ENCODE peak calls at places on chromosomes 12 and 14, in nine cellular contexts. One of them, this sample, is unnamed.

GRCh38 chr12:99695050-99695449 is 47.5 kb downstream of the GARIN6 start:
- DNase-seq in sigmoid colon: no peak
- DNase-seq in colonic mucosa: no peak
- DNase-seq in H1: no peak
- DNase-seq in thoracic aorta: no peak
- DNase-seq in ascending aorta: no peak
- DNase-seq in HL-60: no peak
- DNase-seq in dorsolateral prefrontal cortex: no peak
- DNase-seq in neural progenitor cell: no peak
- DNase-seq in this sample: no peak

GRCh38 chr12:69529021-69529420 is 56.2 kb upstream of the CCT2 start:
- DNase-seq in sigmoid colon: no peak
- DNase-seq in colonic mucosa: no peak
- DNase-seq in H1: no peak
- DNase-seq in thoracic aorta: no peak
- DNase-seq in ascending aorta: no peak
- DNase-seq in HL-60: no peak
- DNase-seq in dorsolateral prefrontal cortex: no peak
- DNase-seq in neural progenitor cell: no peak
- DNase-seq in this sample: no peak

GRCh38 chr14:69398818-69399210 is 322 bp downstream of the SLC39A9 start:
- DNase-seq in sigmoid colon: no peak
- DNase-seq in colonic mucosa: no peak
- DNase-seq in H1: no peak
- DNase-seq in thoracic aorta: no peak
- DNase-seq in ascending aorta: no peak
- DNase-seq in HL-60: no peak
- DNase-seq in dorsolateral prefrontal cortex: no peak
- DNase-seq in neural progenitor cell: no peak
- DNase-seq in this sample: no peak

GRCh38 chr12:43103866-43104265 is 448.1 kb downstream of the ADAMTS20 start:
- DNase-seq in sigmoid colon: no peak
- DNase-seq in colonic mucosa: no peak
- DNase-seq in H1: no peak
- DNase-seq in thoracic aorta: no peak
- DNase-seq in ascending aorta: no peak
- DNase-seq in HL-60: no peak
- DNase-seq in dorsolateral prefrontal cortex: no peak
- DNase-seq in neural progenitor cell: no peak
- DNase-seq in this sample: no peak

GRCh38 chr14:36556811-36557433 is 25.5 kb downstream of the NKX2-8 start:
- DNase-seq in sigmoid colon: no peak
- DNase-seq in colonic mucosa: no peak
- DNase-seq in H1: no peak
- DNase-seq in thoracic aorta: no peak
- DNase-seq in ascending aorta: no peak
- DNase-seq in HL-60: no peak
- DNase-seq in dorsolateral prefrontal cortex: no peak
- DNase-seq in neural progenitor cell: peak; percentile 39
- DNase-seq in this sample: no peak

GRCh38 chr14:104874110-104874531 is 9.1 kb downstream of the CEP170B start:
- DNase-seq in sigmoid colon: no peak
- DNase-seq in colonic mucosa: no peak
- DNase-seq in H1: no peak
- DNase-seq in thoracic aorta: no peak
- DNase-seq in ascending aorta: no peak
- DNase-seq in HL-60: no peak
- DNase-seq in dorsolateral prefrontal cortex: no peak
- DNase-seq in neural progenitor cell: no peak
- DNase-seq in this sample: peak; percentile 56

GRCh38 chr14:64610049-64610746 is 60.4 kb downstream of the PPP1R36 start:
- DNase-seq in sigmoid colon: no peak
- DNase-seq in colonic mucosa: no peak
- DNase-seq in H1: no peak
- DNase-seq in thoracic aorta: no peak
- DNase-seq in ascending aorta: no peak
- DNase-seq in HL-60: no peak
- DNase-seq in dorsolateral prefrontal cortex: no peak
- DNase-seq in neural progenitor cell: no peak
- DNase-seq in this sample: no peak

GRCh38 chr12:116135209-116135930 is 142.1 kb downstream of the MED13L start:
- DNase-seq in sigmoid colon: no peak
- DNase-seq in colonic mucosa: no peak
- DNase-seq in H1: no peak
- DNase-seq in thoracic aorta: no peak
- DNase-seq in ascending aorta: no peak
- DNase-seq in HL-60: no peak
- DNase-seq in dorsolateral prefrontal cortex: no peak
- DNase-seq in neural progenitor cell: no peak
- DNase-seq in this sample: no peak

GRCh38 chr14:71551291-71551955 is 380.8 kb upstream of the RGS6 start:
- DNase-seq in sigmoid colon: no peak
- DNase-seq in colonic mucosa: no peak
- DNase-seq in H1: no peak
- DNase-seq in thoracic aorta: no peak
- DNase-seq in ascending aorta: no peak
- DNase-seq in HL-60: no peak
- DNase-seq in dorsolateral prefrontal cortex: no peak
- DNase-seq in neural progenitor cell: no peak
- DNase-seq in this sample: no peak

GRCh38 chr12:89470741-89471504 is 53.7 kb downstream of the GALNT4 start:
- DNase-seq in sigmoid colon: no peak
- DNase-seq in colonic mucosa: no peak
- DNase-seq in H1: no peak
- DNase-seq in thoracic aorta: no peak
- DNase-seq in ascending aorta: no peak
- DNase-seq in HL-60: peak; percentile 38
- DNase-seq in dorsolateral prefrontal cortex: no peak
- DNase-seq in neural progenitor cell: peak; percentile 61
- DNase-seq in this sample: no peak

GRCh38 chr12:125533434-125534029 is 468.3 kb downstream of the AACS start:
- DNase-seq in sigmoid colon: no peak
- DNase-seq in colonic mucosa: peak; percentile 25
- DNase-seq in H1: peak; percentile 50
- DNase-seq in thoracic aorta: no peak
- DNase-seq in ascending aorta: no peak
- DNase-seq in HL-60: no peak
- DNase-seq in dorsolateral prefrontal cortex: peak; percentile 70
- DNase-seq in neural progenitor cell: peak; percentile 92
- DNase-seq in this sample: no peak

GRCh38 chr12:98253641-98254040 is 261.7 kb upstream of the TMPO start:
- DNase-seq in sigmoid colon: no peak
- DNase-seq in colonic mucosa: no peak
- DNase-seq in H1: no peak
- DNase-seq in thoracic aorta: no peak
- DNase-seq in ascending aorta: no peak
- DNase-seq in HL-60: no peak
- DNase-seq in dorsolateral prefrontal cortex: no peak
- DNase-seq in neural progenitor cell: no peak
- DNase-seq in this sample: no peak

GRCh38 chr12:58871557-58871956 is 48.7 kb downstream of the LRIG3 start:
- DNase-seq in sigmoid colon: no peak
- DNase-seq in colonic mucosa: no peak
- DNase-seq in H1: no peak
- DNase-seq in thoracic aorta: no peak
- DNase-seq in ascending aorta: no peak
- DNase-seq in HL-60: no peak
- DNase-seq in dorsolateral prefrontal cortex: no peak
- DNase-seq in neural progenitor cell: no peak
- DNase-seq in this sample: no peak

GRCh38 chr14:73461478-73462077 is 3.2 kb upstream of the NUMB start:
- DNase-seq in sigmoid colon: no peak
- DNase-seq in colonic mucosa: no peak
- DNase-seq in H1: no peak
- DNase-seq in thoracic aorta: no peak
- DNase-seq in ascending aorta: no peak
- DNase-seq in HL-60: no peak
- DNase-seq in dorsolateral prefrontal cortex: no peak
- DNase-seq in neural progenitor cell: no peak
- DNase-seq in this sample: no peak

GRCh38 chr12:64459388-64460024 is 7.6 kb downstream of the TBK1 start:
- DNase-seq in sigmoid colon: no peak
- DNase-seq in colonic mucosa: no peak
- DNase-seq in H1: no peak
- DNase-seq in thoracic aorta: no peak
- DNase-seq in ascending aorta: no peak
- DNase-seq in HL-60: no peak
- DNase-seq in dorsolateral prefrontal cortex: no peak
- DNase-seq in neural progenitor cell: no peak
- DNase-seq in this sample: no peak

GRCh38 chr12:84054811-84055210 is 857.8 kb downstream of the SLC6A15 start:
- DNase-seq in sigmoid colon: no peak
- DNase-seq in colonic mucosa: no peak
- DNase-seq in H1: no peak
- DNase-seq in thoracic aorta: no peak
- DNase-seq in ascending aorta: no peak
- DNase-seq in HL-60: no peak
- DNase-seq in dorsolateral prefrontal cortex: no peak
- DNase-seq in neural progenitor cell: no peak
- DNase-seq in this sample: no peak

GRCh38 chr14:71377099-71377498 is 469.8 kb downstream of the PCNX1 start:
- DNase-seq in sigmoid colon: no peak
- DNase-seq in colonic mucosa: no peak
- DNase-seq in H1: no peak
- DNase-seq in thoracic aorta: no peak
- DNase-seq in ascending aorta: no peak
- DNase-seq in HL-60: no peak
- DNase-seq in dorsolateral prefrontal cortex: no peak
- DNase-seq in neural progenitor cell: no peak
- DNase-seq in this sample: peak; percentile 72

GRCh38 chr14:86296173-86296572 is 766.2 kb downstream of the FLRT2 start:
- DNase-seq in sigmoid colon: no peak
- DNase-seq in colonic mucosa: no peak
- DNase-seq in H1: no peak
- DNase-seq in thoracic aorta: no peak
- DNase-seq in ascending aorta: no peak
- DNase-seq in HL-60: no peak
- DNase-seq in dorsolateral prefrontal cortex: no peak
- DNase-seq in neural progenitor cell: no peak
- DNase-seq in this sample: no peak

GRCh38 chr12:87575906-87576305 is 453.3 kb downstream of the C12orf50 start:
- DNase-seq in sigmoid colon: no peak
- DNase-seq in colonic mucosa: no peak
- DNase-seq in H1: no peak
- DNase-seq in thoracic aorta: no peak
- DNase-seq in ascending aorta: no peak
- DNase-seq in HL-60: no peak
- DNase-seq in dorsolateral prefrontal cortex: no peak
- DNase-seq in neural progenitor cell: peak; percentile 16
- DNase-seq in this sample: no peak

GRCh38 chr14:92653162-92653651 is 95.2 kb downstream of the LGMN start:
- DNase-seq in sigmoid colon: no peak
- DNase-seq in colonic mucosa: no peak
- DNase-seq in H1: no peak
- DNase-seq in thoracic aorta: no peak
- DNase-seq in ascending aorta: no peak
- DNase-seq in HL-60: no peak
- DNase-seq in dorsolateral prefrontal cortex: no peak
- DNase-seq in neural progenitor cell: no peak
- DNase-seq in this sample: no peak
- H3K4me3 ChIP-seq in sigmoid colon: peak overlapping the region; percentile 42
- H3K4me3 ChIP-seq in colonic mucosa: peak overlapping the region; percentile 24
- H3K4me3 ChIP-seq in H1: no peak overlapping the region
- H3K4me3 ChIP-seq in thoracic aorta: peak overlapping the region; percentile 40
- H3K4me3 ChIP-seq in ascending aorta: peak overlapping the region; percentile 49
- H3K4me3 ChIP-seq in HL-60: peak overlapping the region; percentile 86
- H3K4me3 ChIP-seq in dorsolateral prefrontal cortex: no peak overlapping the region
- H3K4me3 ChIP-seq in neural progenitor cell: no peak overlapping the region
- H3K4me3 ChIP-seq in this sample: no peak overlapping the region

DNA sequence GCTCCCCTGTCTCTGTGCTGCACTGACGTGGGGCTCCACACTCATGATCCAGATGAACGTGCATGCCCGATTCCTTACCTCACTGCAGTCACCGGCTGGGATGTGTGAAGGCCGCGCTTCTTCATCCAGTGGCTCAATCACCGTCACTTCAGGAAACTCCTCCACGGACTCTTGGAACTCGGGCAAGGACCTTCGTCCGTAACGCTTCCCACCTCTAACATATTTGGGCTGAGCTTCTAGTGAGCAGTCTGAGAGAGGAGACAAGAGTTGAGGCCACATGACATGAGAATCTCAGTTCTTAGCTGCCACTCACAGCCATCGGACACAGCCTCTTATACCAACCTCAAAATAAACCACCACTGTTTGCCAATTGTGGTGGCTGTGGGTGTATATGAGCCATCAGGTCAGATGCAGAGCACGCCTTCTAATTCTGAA is 38.3 kb downstream of the NIN start:
- DNase-seq in sigmoid colon: no peak
- DNase-seq in colonic mucosa: no peak
- DNase-seq in H1: no peak
- DNase-seq in thoracic aorta: no peak
- DNase-seq in ascending aorta: no peak
- DNase-seq in HL-60: no peak
- DNase-seq in dorsolateral prefrontal cortex: peak; percentile 73
- DNase-seq in neural progenitor cell: no peak
- DNase-seq in this sample: no peak
- H3K27ac ChIP-seq in sigmoid colon: no peak overlapping the region
- H3K27ac ChIP-seq in colonic mucosa: no peak overlapping the region
- H3K27ac ChIP-seq in H1: no peak overlapping the region
- H3K27ac ChIP-seq in thoracic aorta: no peak overlapping the region
- H3K27ac ChIP-seq in ascending aorta: no peak overlapping the region
- H3K27ac ChIP-seq in HL-60: no peak overlapping the region
- H3K27ac ChIP-seq in dorsolateral prefrontal cortex: peak overlapping the region; percentile 28
- H3K27ac ChIP-seq in neural progenitor cell: no peak overlapping the region
- H3K27ac ChIP-seq in this sample: no peak overlapping the region

GRCh38 chr12:45743247-45743646 is 13.7 kb downstream of the ARID2 start:
- DNase-seq in sigmoid colon: no peak
- DNase-seq in colonic mucosa: no peak
- DNase-seq in H1: no peak
- DNase-seq in thoracic aorta: no peak
- DNase-seq in ascending aorta: no peak
- DNase-seq in HL-60: no peak
- DNase-seq in dorsolateral prefrontal cortex: no peak
- DNase-seq in neural progenitor cell: no peak
- DNase-seq in this sample: no peak

GRCh38 chr12:45742590-45742989 is 13.1 kb downstream of the ARID2 start:
- DNase-seq in sigmoid colon: no peak
- DNase-seq in colonic mucosa: no peak
- DNase-seq in H1: no peak
- DNase-seq in thoracic aorta: no peak
- DNase-seq in ascending aorta: no peak
- DNase-seq in HL-60: no peak
- DNase-seq in dorsolateral prefrontal cortex: no peak
- DNase-seq in neural progenitor cell: no peak
- DNase-seq in this sample: no peak

GRCh38 chr12:45745861-45746277 is 16.4 kb downstream of the ARID2 start:
- DNase-seq in sigmoid colon: no peak
- DNase-seq in colonic mucosa: no peak
- DNase-seq in H1: no peak
- DNase-seq in thoracic aorta: no peak
- DNase-seq in ascending aorta: no peak
- DNase-seq in HL-60: no peak
- DNase-seq in dorsolateral prefrontal cortex: no peak
- DNase-seq in neural progenitor cell: no peak
- DNase-seq in this sample: no peak
- TF ChIP-seq CTCF in sigmoid colon: peak; percentile 40
- TF ChIP-seq CTCF in colonic mucosa: peak; percentile 21
- TF ChIP-seq CTCF in H1: no peak
- TF ChIP-seq CTCF in thoracic aorta: peak; percentile 32
- TF ChIP-seq CTCF in ascending aorta: no peak
- TF ChIP-seq CTCF in HL-60: no peak
- TF ChIP-seq CTCF in dorsolateral prefrontal cortex: peak; percentile 58
- TF ChIP-seq CTCF in neural progenitor cell: peak; percentile 21
- TF ChIP-seq CTCF in this sample: peak; percentile 16

DNA sequence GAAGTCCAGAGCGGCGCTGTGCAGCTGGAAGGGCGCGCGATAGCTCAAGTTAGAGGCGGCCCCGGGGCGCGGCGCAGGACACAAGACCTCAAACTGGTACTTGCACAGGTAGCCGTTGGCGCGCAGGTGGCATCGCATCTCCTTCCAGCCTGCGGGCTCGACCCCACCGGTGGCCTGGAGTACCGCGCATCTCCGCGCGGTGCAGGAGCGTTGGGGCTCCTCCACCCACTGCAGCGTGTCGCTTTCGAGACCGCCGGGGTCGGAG is 553 bp downstream of the CLEC14A start:
- DNase-seq in sigmoid colon: no peak
- DNase-seq in colonic mucosa: peak; percentile 18
- DNase-seq in H1: no peak
- DNase-seq in thoracic aorta: no peak
- DNase-seq in ascending aorta: no peak
- DNase-seq in HL-60: no peak
- DNase-seq in dorsolateral prefrontal cortex: no peak
- DNase-seq in neural progenitor cell: no peak
- DNase-seq in this sample: peak; percentile 74
- H3K4me3 ChIP-seq in sigmoid colon: peak overlapping the region; percentile 33
- H3K4me3 ChIP-seq in colonic mucosa: peak overlapping the region; percentile 7
- H3K4me3 ChIP-seq in H1: peak overlapping the region; percentile 66
- H3K4me3 ChIP-seq in thoracic aorta: peak overlapping the region; percentile 67
- H3K4me3 ChIP-seq in ascending aorta: peak overlapping the region; percentile 59
- H3K4me3 ChIP-seq in HL-60: no peak overlapping the region
- H3K4me3 ChIP-seq in dorsolateral prefrontal cortex: peak overlapping the region; percentile 50
- H3K4me3 ChIP-seq in neural progenitor cell: peak overlapping the region; percentile 55
- H3K4me3 ChIP-seq in this sample: peak overlapping the region; percentile 32